ENCODE peak calls at places on chromosome 1, in nine cellular contexts. S is spleen, L is esophagus squamous epithelium, M is GM23248, D is mesenchymal stem cell, O is body of pancreas, N is cardiac muscle cell, A is sigmoid colon, K is breast epithelium. E is an unnamed sample.

GRCh38 chr1:247209306-247209900 is 37.6 kb upstream of the ZNF124 start:
- DNase-seq in L (no peak), A (no peak), N (no peak), S (no peak), K (no peak), O (no peak), D (peak; percentile 45), M (peak; percentile 38), E (no peak)

GRCh38 chr1:177912991-177913390 is 56.9 kb downstream of the SEC16B start:
- DNase-seq in N (no peak), L (no peak), A (no peak), S (no peak), D (no peak), O (peak; percentile 85), M (no peak), K (no peak), E (no peak)

GRCh38 chr1:49622877-49623276 is 400.9 kb downstream of the AGBL4 start:
- DNase-seq in K (no peak), D (no peak), S (no peak), L (no peak), A (no peak), M (no peak), N (no peak), O (no peak), E (no peak)

GRCh38 chr1:82284213-82284612 is 483.5 kb downstream of the ADGRL2 start:
- DNase-seq in K (no peak), L (no peak), S (no peak), D (peak; percentile 62), N (no peak), O (no peak), A (no peak), M (peak; percentile 3), E (no peak)

GRCh38 chr1:77281491-77282186 is at the start of gene AK5:
- DNase-seq in K (no peak), L (no peak), S (peak; percentile 78), N (peak; percentile 68), O (peak; percentile 15), M (peak; percentile 83), A (no peak), D (peak; percentile 63), E (no peak)

GRCh38 chr1:66073357-66073756 is 280.7 kb downstream of the PDE4B start:
- DNase-seq in L (no peak), D (no peak), N (no peak), O (no peak), M (no peak), A (no peak), K (no peak), S (no peak), E (no peak)

GRCh38 chr1:214124915-214125314 is 137.1 kb downstream of the PROX1 start:
- DNase-seq in N (no peak), M (no peak), D (no peak), O (no peak), L (no peak), S (no peak), A (no peak), K (no peak), E (no peak)

GRCh38 chr1:29506678-29507225 is 270.4 kb downstream of the PTPRU start:
- DNase-seq in D (no peak), M (no peak), K (no peak), S (peak; percentile 19), O (no peak), A (no peak), L (no peak), N (no peak), E (no peak)

GRCh38 chr1:177142791-177143382 is 21.6 kb downstream of the ASTN1 start:
- DNase-seq in L (no peak), K (no peak), O (no peak), M (no peak), A (no peak), S (no peak), D (no peak), N (no peak), E (no peak)

GRCh38 chr1:186983327-186983726 is 154.6 kb downstream of the PLA2G4A start:
- DNase-seq in L (no peak), N (peak; percentile 40), S (no peak), A (peak; percentile 89), O (no peak), D (peak; percentile 92), M (peak; percentile 55), K (no peak), E (no peak)

GRCh38 chr1:114589122-114589521 is 7.7 kb upstream of the BCAS2 start:
- DNase-seq in O (no peak), D (no peak), S (no peak), A (no peak), M (no peak), L (no peak), N (no peak), K (no peak), E (no peak)

DNA sequence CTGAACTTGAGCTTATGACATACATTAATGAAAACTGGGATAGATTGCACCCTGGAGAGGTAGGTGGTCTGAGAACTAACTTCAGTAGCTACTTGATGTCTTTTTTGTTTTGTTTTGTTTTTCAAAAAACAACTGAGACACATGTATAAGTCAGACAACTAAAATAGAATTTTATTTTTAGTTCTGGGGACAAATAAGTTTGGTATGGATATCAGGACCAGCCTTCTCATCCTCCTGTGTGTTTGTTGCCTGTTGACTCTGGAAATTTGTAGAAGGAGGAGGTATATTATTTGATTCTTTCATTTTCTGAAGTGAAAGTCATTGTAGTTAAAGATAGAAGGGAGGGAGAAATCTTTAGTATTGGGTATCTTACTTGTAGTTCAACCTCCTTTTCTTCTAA is 41.5 kb downstream of the MTF2 start:
- DNase-seq in S (no peak), A (no peak), D (no peak), K (no peak), N (no peak), L (no peak), M (no peak), O (no peak), E (no peak)
- H3K36me3 ChIP-seq in S (peaks cover 23% of the 10 kb centered on the region), A (peaks cover 8% of the 10 kb centered on the region), D (peaks cover 41% of the 10 kb centered on the region), K (no peaks in the 10 kb centered on the region), N (peaks cover 57% of the 10 kb centered on the region), L (no peaks in the 10 kb centered on the region), M (peaks cover 30% of the 10 kb centered on the region), O (no peaks in the 10 kb centered on the region), E (peaks cover 4% of the 10 kb centered on the region)

GRCh38 chr1:2985694-2986548 is 35.3 kb upstream of the ACTRT2 start:
- DNase-seq in A (no peak), K (no peak), D (no peak), O (no peak), N (no peak), L (no peak), M (no peak), S (no peak), E (no peak)
- H3K9me3 ChIP-seq in A (no peaks in the 10 kb centered on the region), K (no peaks in the 10 kb centered on the region), D (peaks cover 3% of the 10 kb centered on the region), O (no peaks in the 10 kb centered on the region), N (no peaks in the 10 kb centered on the region), L (no peaks in the 10 kb centered on the region), M (no peaks in the 10 kb centered on the region), S (no peaks in the 10 kb centered on the region), E (no peaks in the 10 kb centered on the region)

DNA sequence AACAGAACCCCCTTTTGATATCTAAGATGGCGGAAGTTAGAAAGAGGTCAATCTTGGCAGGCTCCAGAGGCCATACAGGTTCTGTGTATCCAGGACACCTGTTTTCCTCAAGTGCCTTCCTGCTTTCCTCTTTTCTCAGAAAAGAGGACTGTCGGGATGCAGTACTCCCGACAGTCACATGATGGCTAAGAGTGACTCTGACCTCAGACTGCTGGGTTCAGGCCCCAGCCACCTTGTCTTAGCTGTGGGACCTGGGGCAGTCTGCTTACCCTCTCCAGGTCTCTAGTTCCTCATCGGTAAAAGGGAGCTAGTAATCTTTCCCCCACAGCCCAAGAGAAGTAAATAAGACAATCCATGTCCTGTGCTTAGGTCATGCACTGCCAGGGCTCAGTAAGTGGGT is 29.9 kb downstream of the STK40 start:
- DNase-seq in N (no peak), S (no peak), M (no peak), D (no peak), K (no peak), L (no peak), A (no peak), O (no peak), E (no peak)
- H3K36me3 ChIP-seq in N (peaks cover 18% of the 10 kb centered on the region), S (peaks cover 39% of the 10 kb centered on the region), M (peaks cover 13% of the 10 kb centered on the region), D (peaks cover 77% of the 10 kb centered on the region), K (no peaks in the 10 kb centered on the region), L (peaks cover 29% of the 10 kb centered on the region), A (peaks cover 37% of the 10 kb centered on the region), O (no peaks in the 10 kb centered on the region), E (peaks cover 33% of the 10 kb centered on the region)

GRCh38 chr1:4115191-4115900 is 215.3 kb upstream of the C1orf174 start:
- DNase-seq in M (no peak), O (no peak), L (no peak), D (no peak), A (peak; percentile 21), S (no peak), K (no peak), N (no peak), E (no peak)
- H3K9me3 ChIP-seq in M (no peaks in the 10 kb centered on the region), O (no peaks in the 10 kb centered on the region), L (no peaks in the 10 kb centered on the region), D (peaks cover 7% of the 10 kb centered on the region), A (no peaks in the 10 kb centered on the region), S (peaks cover 22% of the 10 kb centered on the region), K (no peaks in the 10 kb centered on the region), N (peaks cover 3% of the 10 kb centered on the region), E (no peaks in the 10 kb centered on the region)

GRCh38 chr1:54845772-54846171 is 41.2 kb downstream of the DHCR24 start:
- DNase-seq in L (no peak), D (no peak), M (no peak), A (no peak), O (no peak), S (no peak), N (no peak), K (no peak), E (no peak)
- H3K36me3 ChIP-seq in L (no peaks in the 10 kb centered on the region), D (peaks cover 18% of the 10 kb centered on the region), M (no peaks in the 10 kb centered on the region), A (no peaks in the 10 kb centered on the region), O (no peaks in the 10 kb centered on the region), S (peaks cover 10% of the 10 kb centered on the region), N (peaks cover 16% of the 10 kb centered on the region), K (no peaks in the 10 kb centered on the region), E (peaks cover 4% of the 10 kb centered on the region)

E was measured in thoracic aorta.